ENCODE peak calls at places on chromosomes 11 and 22, in four cellular contexts. C, H, E and P are unnamed samples.

GRCh38 chr11:117528061-117528780 is 200.6 kb downstream of the CEP164 start:
- DNase-seq in E (no peak), C (no peak), H (no peak), P (no peak)

GRCh38 chr11:45383229-45383628 is 97.1 kb upstream of the SYT13 start:
- DNase-seq in C (no peak), E (no peak), H (no peak), P (no peak)

GRCh38 chr11:121053244-121053643 is 29.3 kb downstream of the TBCEL start:
- DNase-seq in C (no peak), E (no peak), H (no peak), P (no peak)

GRCh38 chr11:62400760-62401159 is 18.1 kb upstream of the SCGB1A1 start:
- DNase-seq in E (peak), C (no peak), H (no peak), P (no peak)

GRCh38 chr11:118277312-118277711 is 13.2 kb upstream of the MPZL2 start:
- DNase-seq in E (no peak), H (peak), C (no peak), P (no peak)

GRCh38 chr22:31233001-31233400 is 20.9 kb downstream of the LIMK2 start:
- DNase-seq in C (no peak), E (no peak), H (no peak), P (no peak)

GRCh38 chr11:92703431-92703830 is 266.0 kb upstream of the MTNR1B start:
- DNase-seq in E (no peak), H (no peak), C (no peak), P (no peak)

GRCh38 chr22:47151490-47151889 is 389.0 kb downstream of the TBC1D22A start:
- DNase-seq in E (peak), C (no peak), H (no peak), P (no peak)

GRCh38 chr11:126917531-126918204 is 82.9 kb downstream of the KIRREL3 start:
- DNase-seq in E (peak), C (peak), H (no peak), P (no peak)

GRCh38 chr22:18947905-18948304 is 11.8 kb upstream of the PRODH start:
- DNase-seq in C (no peak), H (no peak), E (no peak), P (no peak)

GRCh38 chr11:19374189-19374588 is 133.4 kb upstream of the E2F8 start:
- DNase-seq in E (no peak), H (no peak), C (no peak), P (no peak)
- TF ChIP-seq FOXM1 in E (no peak), H (no peak), C (no peak), P (no peak)

DNA sequence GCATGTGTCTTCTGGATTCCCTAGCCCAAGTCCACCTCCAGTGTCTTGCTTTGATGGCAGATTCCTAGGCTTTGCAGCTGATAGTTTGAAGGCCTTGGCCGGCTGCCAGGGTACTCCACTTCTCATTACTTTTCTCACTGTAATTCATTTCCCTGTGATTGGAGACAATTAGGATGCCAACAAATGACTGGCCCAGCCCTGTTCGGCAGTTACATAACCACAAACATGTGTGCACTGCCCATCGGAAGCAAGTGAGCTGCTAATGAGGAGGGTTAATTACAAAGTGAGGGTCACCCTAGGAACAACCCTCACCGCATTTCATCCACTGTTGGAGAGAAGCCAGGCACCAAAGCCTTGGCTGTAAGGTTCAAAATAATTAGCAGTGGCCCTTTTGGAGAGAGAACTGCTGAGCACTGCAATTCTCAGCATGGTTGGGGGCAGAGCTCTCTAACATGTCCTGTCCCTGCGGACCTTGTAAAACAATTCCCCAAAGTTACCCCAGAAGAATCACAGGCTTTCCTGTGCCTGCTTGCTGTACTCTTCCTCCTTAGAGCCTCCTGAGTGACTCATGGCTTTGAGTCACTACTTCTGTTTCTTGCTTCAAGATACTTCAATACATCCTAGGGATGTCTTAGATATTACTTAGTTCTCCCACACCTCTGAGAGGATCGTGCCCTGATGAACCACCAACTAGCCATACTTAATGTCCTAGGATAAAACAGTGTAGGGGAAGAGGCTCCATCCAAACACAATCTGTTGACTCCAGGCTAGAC is 109.7 kb upstream of the GALNT18 start:
- DNase-seq in H (no peak), C (no peak), E (no peak), P (no peak)
- TF ChIP-seq BHLHE40 in H (no peak), C (no peak), E (no peak), P (no peak)

GRCh38 chr11:18383388-18384156 is 10.8 kb upstream of the LDHA start:
- DNase-seq in C (peak), E (peak), H (peak), P (peak)
- TF ChIP-seq FOXM1 in C (peak), E (no peak), H (no peak), P (no peak)

DNA sequence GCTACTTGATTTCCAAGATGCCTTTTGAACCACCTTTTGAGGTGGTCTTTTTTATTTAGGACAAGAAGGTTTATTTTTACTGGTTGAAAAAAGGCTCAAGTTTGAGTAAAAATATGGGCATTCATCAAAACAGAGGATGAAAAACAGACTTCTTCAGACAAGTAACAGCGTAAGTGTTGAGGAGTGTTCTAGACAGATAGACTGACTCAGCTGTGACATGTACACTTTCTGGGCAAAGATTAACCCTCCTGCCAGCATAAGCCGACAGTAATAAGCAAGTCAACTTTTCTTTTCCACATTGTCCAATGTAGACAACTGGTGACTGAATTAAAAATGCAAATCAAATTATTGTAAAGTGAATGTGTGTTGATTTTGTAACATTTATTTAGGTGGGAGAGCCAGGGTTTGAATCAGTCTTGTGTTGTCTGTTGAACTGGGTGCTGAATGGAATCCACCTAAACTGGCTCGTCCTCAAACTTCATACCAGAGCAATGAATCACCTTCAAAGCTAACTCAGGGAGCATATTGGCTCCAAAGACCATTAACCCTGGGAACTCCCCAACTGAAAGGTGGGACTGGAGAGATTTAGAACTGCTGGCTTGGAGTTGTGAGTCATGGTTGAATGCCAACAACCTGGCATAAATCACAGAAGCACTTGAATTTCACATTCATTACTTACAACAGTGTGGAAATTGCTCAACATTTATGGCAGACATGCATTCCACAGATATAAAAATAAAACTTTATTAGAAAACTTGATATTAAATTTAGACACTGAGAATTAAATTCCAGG is 377.0 kb downstream of the ETS1 start:
- DNase-seq in C (no peak), E (peak), H (peak), P (no peak)
- TF ChIP-seq BHLHE40 in C (no peak), E (no peak), H (no peak), P (no peak)